ENCODE peak calls at places on chromosomes 13 and 19, in five cellular contexts. T, U, N, Q and K are unnamed samples.

GRCh38 chr13:20401586-20401957 is 124.1 kb downstream of the CRYL1 start:
- DNase-seq in T (no peak), U (no peak), N (peak), Q (no peak), K (no peak)

GRCh38 chr13:21020176-21020575 is 41.2 kb downstream of the LATS2 start:
- DNase-seq in T (no peak), U (peak), N (no peak), Q (no peak), K (no peak)

GRCh38 chr19:2693492-2693891 is 9.0 kb downstream of the GNG7 start:
- DNase-seq in T (no peak), U (no peak), N (no peak), Q (no peak), K (no peak)

GRCh38 chr19:43687660-43687997 is 17.7 kb upstream of the PLAUR start:
- DNase-seq in T (no peak), U (no peak), N (no peak), Q (no peak), K (no peak)

GRCh38 chr19:5967994-5968430 is 9.9 kb downstream of the RANBP3 start:
- DNase-seq in T (peak), U (peak), N (peak), Q (peak), K (peak)

GRCh38 chr13:34155931-34156607 is 338.1 kb downstream of the RFC3 start:
- DNase-seq in T (no peak), U (peak), N (peak), Q (peak), K (peak)

GRCh38 chr13:49057176-49057575 is 81.5 kb downstream of the FNDC3A start:
- DNase-seq in T (no peak), U (no peak), N (no peak), Q (no peak), K (no peak)

GRCh38 chr19:11887618-11888531 is at the start of gene ZNF69:
- DNase-seq in T (peak), U (peak), N (peak), Q (peak), K (peak)

GRCh38 chr13:42466123-42466522 is 107.8 kb upstream of the TNFSF11 start:
- DNase-seq in T (no peak), U (no peak), N (no peak), Q (no peak), K (no peak)

GRCh38 chr19:33771308-33772101 is 25.2 kb upstream of the KCTD15 start:
- DNase-seq in T (peak), U (peak), N (peak), Q (peak), K (peak)

GRCh38 chr13:23797276-23797903 is 91.8 kb downstream of the MIPEP start:
- DNase-seq in T (no peak), U (no peak), N (no peak), Q (no peak), K (no peak)

GRCh38 chr19:35644987-35645679 is 3.0 kb upstream of the COX6B1 start:
- DNase-seq in T (peak), U (peak), N (peak), Q (peak), K (peak)

GRCh38 chr13:42574435-42575311 is 721 bp downstream of the TNFSF11 start:
- DNase-seq in T (no peak), U (peak), N (no peak), Q (no peak), K (no peak)

GRCh38 chr19:10095622-10095947 is 6.9 kb downstream of the ANGPTL6 start:
- DNase-seq in T (no peak), U (no peak), N (no peak), Q (no peak), K (no peak)

GRCh38 chr19:44747739-44748425 is 626 bp upstream of the BCL3 start:
- DNase-seq in T (no peak), U (peak), N (peak), Q (peak), K (peak)

GRCh38 chr13:35554972-35555623 is 78.6 kb upstream of the MAB21L1 start:
- DNase-seq in T (no peak), U (peak), N (peak), Q (peak), K (no peak)

GRCh38 chr19:51676566-51677083 is 16.5 kb upstream of the SPACA6 start:
- DNase-seq in T (no peak), U (no peak), N (no peak), Q (no peak), K (no peak)

GRCh38 chr19:50046649-50047503 is 21.1 kb downstream of the ZNF473 start:
- DNase-seq in T (peak), U (peak), N (no peak), Q (peak), K (no peak)

GRCh38 chr19:39133431-39134270 is 8.1 kb downstream of the PAK4 start:
- DNase-seq in T (peak), U (no peak), N (no peak), Q (no peak), K (no peak)

GRCh38 chr19:16160943-16161560 is 12.3 kb downstream of the CIB3 start:
- DNase-seq in T (peak), U (peak), N (peak), Q (peak), K (peak)

GRCh38 chr19:34793562-34793961 is 20.5 kb upstream of the ZNF599 start:
- DNase-seq in T (no peak), U (peak), N (no peak), Q (no peak), K (no peak)

GRCh38 chr19:56972291-56972914 is 131.9 kb upstream of the PEG3 start:
- DNase-seq in T (no peak), U (no peak), N (no peak), Q (no peak), K (no peak)

GRCh38 chr19:14434157-14434501 is 1.0 kb downstream of the PKN1 start:
- DNase-seq in T (no peak), U (peak), N (no peak), Q (peak), K (no peak)

GRCh38 chr19:869245-870177 is 10.0 kb downstream of the CFD start:
- DNase-seq in T (peak), U (peak), N (peak), Q (peak), K (peak)

DNA sequence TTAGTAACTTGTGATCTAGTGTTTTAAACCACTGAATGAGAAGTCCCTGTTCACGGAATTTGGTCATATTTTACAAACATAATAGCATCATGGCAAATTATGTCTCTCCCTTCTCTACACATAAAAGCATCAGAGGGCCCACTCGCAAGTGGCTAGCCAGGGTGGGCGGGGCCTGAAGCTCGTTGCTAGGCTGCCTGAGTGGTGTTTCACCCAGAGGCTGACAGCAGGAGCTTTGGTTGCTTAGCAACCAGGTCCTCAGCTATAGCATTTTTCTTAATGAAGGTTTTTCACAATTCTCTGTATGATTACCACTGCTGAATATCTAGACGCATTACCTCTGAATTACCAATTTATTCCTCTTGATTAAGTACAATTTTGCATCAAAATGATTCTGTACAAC is 126.5 kb downstream of the NALCN start:
- DNase-seq in T (no peak), U (peak), N (peak), Q (no peak), K (peak)
- H3K9ac ChIP-seq in T (no peak), U (no peak), N (no peak), Q (no peak), K (no peak)

GRCh38 chr13:90792335-90792734 is 555.2 kb upstream of the MIR17HG start:
- DNase-seq in T (no peak), U (peak), N (peak), Q (peak), K (peak)

GRCh38 chr13:90797335-90797734 is 550.2 kb upstream of the MIR17HG start:
- DNase-seq in T (no peak), U (no peak), N (no peak), Q (peak), K (no peak)

DNA sequence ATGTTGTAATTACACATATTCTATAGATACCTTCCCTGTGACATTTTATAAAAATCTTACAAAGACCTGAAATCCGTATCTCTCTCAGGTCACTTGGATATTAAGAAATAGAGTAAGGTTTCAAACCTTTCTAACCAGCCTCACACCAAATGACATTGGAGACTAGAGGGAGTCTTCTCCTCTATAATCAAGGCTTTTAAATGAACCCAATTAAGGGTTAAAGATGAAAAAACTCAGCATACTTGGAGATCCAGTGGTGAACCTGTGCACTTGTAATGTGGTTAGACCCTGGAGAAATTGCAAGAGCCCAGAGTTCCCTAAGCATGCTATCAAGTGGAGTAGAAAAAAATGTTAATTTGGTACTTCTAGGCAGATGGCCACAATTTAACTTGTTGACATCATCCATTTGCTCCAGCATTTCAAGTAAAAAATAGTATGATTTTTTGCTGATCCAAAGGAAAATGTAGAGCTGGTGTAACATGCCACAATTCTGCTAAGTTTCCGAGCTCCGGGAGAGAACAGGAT is 554.2 kb upstream of the MIR17HG start:
- DNase-seq in T (no peak), U (peak), N (peak), Q (no peak), K (no peak)
- H2AFZ ChIP-seq in T (no peak), U (no peak), N (no peak), Q (no peak), K (no peak)

GRCh38 chr19:17473041-17473440 is 2.7 kb downstream of the SLC27A1 start:
- DNase-seq in T (peak), U (peak), N (peak), Q (peak), K (peak)
- H3K9ac ChIP-seq in T (no peak), U (peak), N (no peak), Q (no peak), K (no peak)

DNA sequence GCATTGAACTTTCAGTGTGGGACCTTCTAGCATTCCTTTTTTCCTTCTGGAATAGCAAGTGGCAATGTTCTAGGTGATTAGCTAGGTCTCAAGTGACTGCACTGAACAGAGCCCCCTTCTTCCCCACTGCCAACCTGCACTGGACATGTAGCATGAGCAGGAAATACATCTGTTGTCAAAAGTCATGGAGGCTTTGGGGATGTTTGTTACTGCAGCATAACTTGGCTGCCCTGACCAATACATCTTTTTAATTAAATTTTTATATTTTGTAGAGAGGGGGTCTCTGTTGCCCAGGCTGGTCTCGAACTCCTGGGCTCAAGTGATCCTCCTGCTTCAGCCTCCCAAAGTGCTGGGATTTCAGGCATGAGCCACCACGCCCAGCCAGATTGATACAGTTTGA is 163.6 kb downstream of the CACNA1A start:
- DNase-seq in T (no peak), U (no peak), N (no peak), Q (no peak), K (no peak)
- H2AFZ ChIP-seq in T (no peak), U (no peak), N (no peak), Q (no peak), K (no peak)

GRCh38 chr19:40598918-40599307 is 2.3 kb upstream of the LTBP4 start:
- DNase-seq in T (no peak), U (no peak), N (no peak), Q (no peak), K (no peak)
- H3K9ac ChIP-seq in T (no peak), U (no peak), N (no peak), Q (no peak), K (no peak)

GRCh38 chr19:7069042-7069903 is at the start of gene ZNF557:
- DNase-seq in T (peak), U (peak), N (peak), Q (peak), K (peak)

GRCh38 chr19:7076151-7076550 is 6.6 kb downstream of the ZNF557 start:
- DNase-seq in T (no peak), U (no peak), N (no peak), Q (no peak), K (no peak)

GRCh38 chr19:7074705-7075282 is 5.3 kb downstream of the ZNF557 start:
- DNase-seq in T (no peak), U (no peak), N (no peak), Q (no peak), K (no peak)

GRCh38 chr19:7069904-7070226 is 362 bp downstream of the ZNF557 start:
- DNase-seq in T (no peak), U (peak), N (no peak), Q (no peak), K (no peak)

DNA sequence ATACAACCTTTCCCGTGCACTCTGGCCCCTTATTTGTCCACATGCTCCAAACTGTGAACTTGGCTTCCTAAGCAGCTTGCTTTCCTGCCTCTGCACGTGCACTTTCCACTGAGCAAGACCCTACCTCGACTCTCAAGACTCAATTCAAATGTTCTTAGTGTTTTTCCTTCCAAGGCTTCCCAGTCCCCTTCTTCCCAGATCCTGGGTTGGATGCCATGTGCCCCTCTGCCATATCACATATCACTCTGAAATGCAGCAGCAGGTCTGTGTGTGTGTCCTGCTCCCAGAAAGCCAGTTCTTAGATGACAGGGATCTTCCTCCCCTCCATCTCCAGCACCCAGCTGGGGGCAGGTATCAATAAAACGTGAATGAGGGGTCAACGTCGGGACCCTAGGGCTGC is 3.0 kb downstream of the ZNF557 start:
- DNase-seq in T (no peak), U (no peak), N (no peak), Q (no peak), K (no peak)
- H2AFZ ChIP-seq in T (no peak), U (no peak), N (no peak), Q (no peak), K (no peak)

GRCh38 chr13:29591310-29591709 is 4.2 kb downstream of the SLC7A1 start:
- DNase-seq in T (no peak), U (peak), N (peak), Q (no peak), K (no peak)
- H3K9ac ChIP-seq in T (peak), U (peak), N (no peak), Q (no peak), K (no peak)

DNA sequence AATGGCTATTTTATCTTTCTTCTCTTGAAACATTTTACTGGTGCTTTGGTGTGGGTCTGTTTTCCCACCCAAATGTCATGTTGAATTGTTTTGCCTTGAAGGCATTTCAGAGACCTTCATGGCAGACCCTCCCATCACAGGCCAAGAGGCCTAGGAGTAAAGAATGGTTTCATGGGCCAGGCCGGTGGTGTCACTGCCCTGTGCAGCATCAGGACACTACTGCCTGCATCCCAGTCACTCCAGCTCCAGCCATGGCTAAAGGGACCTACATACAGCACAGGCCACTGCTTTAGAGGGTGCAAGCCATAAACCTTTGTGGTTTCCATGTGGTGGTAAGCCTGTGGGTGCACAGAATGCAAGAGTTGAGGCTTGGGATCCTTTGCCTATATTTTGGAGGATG is 326.9 kb downstream of the SLITRK5 start:
- DNase-seq in T (no peak), U (no peak), N (no peak), Q (no peak), K (no peak)
- H2AFZ ChIP-seq in T (no peak), U (no peak), N (no peak), Q (no peak), K (no peak)

GRCh38 chr19:55857149-55857548 is 20.8 kb downstream of the NLRP4 start:
- DNase-seq in T (no peak), U (no peak), N (no peak), Q (no peak), K (no peak)
- H3K9ac ChIP-seq in T (no peak), U (no peak), N (no peak), Q (no peak), K (no peak)

DNA sequence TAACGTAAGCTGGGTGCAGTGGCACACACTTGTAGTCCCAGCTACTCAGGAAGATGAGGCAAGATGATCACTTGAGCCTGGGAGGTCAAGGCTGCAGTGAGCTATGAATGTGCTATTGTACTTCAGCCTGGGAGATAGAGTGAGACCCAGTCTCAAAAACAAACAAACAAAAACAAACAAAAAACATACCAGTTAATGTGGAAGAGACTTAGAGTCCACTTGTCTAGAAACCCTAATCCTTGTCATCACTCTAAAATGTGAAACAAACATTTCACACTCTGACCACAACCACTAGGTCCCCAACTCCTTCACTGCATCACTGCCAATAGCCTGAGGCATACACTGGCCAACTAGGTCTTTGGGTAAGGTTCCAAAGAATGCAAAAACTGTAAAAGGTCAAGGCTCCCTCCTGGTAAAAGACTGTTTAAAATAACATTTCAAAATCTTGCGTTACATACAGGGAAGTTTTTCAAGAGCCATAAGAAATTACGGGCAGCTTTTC is 28.6 kb upstream of the CYP2B6 start:
- DNase-seq in T (no peak), U (peak), N (peak), Q (peak), K (peak)
- H2AFZ ChIP-seq in T (no peak), U (no peak), N (no peak), Q (no peak), K (no peak)